ENCODE peak calls at places on chromosome 5, in six cellular contexts. F is dorsolateral prefrontal cortex; H is Panc1; G is stimulated activated CD8-positive, alpha-beta memory T cell treated with anti-CD3 and anti-CD28 coated beads, Interleukin-15, amount 100 ng/mL, for 1 hour; Y is amniotic epithelial cell; P is aorta. M is an unnamed sample.

GRCh38 chr5:32612134-32612888 is 27.0 kb downstream of the SUB1 start:
- DNase-seq in F (no peak), H (no peak), Y (peak), P (no peak), G (no peak), M (no peak)

GRCh38 chr5:181052928-181053759 is 13.1 kb downstream of the BTNL9 start:
- DNase-seq in P (no peak), H (no peak), Y (no peak), F (no peak), G (no peak), M (no peak)

GRCh38 chr5:43634621-43635020 is 31.6 kb downstream of the NNT start:
- DNase-seq in Y (peak), G (no peak), H (no peak), P (no peak), F (no peak), M (no peak)

GRCh38 chr5:21152611-21153010 is 1164.6 kb upstream of the CDH18 start:
- DNase-seq in Y (peak), F (no peak), G (no peak), P (no peak), H (peak), M (no peak)

GRCh38 chr5:107957023-107957422 is 286.3 kb upstream of the EFNA5 start:
- DNase-seq in H (no peak), F (no peak), P (no peak), G (no peak), Y (no peak), M (no peak)

GRCh38 chr5:99449786-99450185 is 521.0 kb upstream of the CHD1 start:
- DNase-seq in H (no peak), Y (no peak), P (no peak), G (no peak), F (no peak), M (no peak)

GRCh38 chr5:160242140-160242539 is 12.8 kb downstream of the FABP6 start:
- DNase-seq in Y (no peak), F (no peak), P (no peak), G (no peak), H (peak), M (no peak)

GRCh38 chr5:74446673-74447337 is 193.7 kb downstream of the ENC1 start:
- DNase-seq in P (no peak), Y (peak), F (no peak), H (no peak), G (no peak), M (no peak)

GRCh38 chr5:157177935-157178334 is 2.7 kb upstream of the ITK start:
- DNase-seq in Y (no peak), P (no peak), G (no peak), F (no peak), H (no peak), M (no peak)

GRCh38 chr5:167294861-167295685 is 996.4 kb upstream of the WWC1 start:
- DNase-seq in P (no peak), Y (peak), G (no peak), F (no peak), H (peak), M (no peak)

GRCh38 chr5:3220201-3220600 is 375.4 kb upstream of the IRX1 start:
- DNase-seq in H (no peak), P (no peak), G (no peak), F (no peak), Y (no peak), M (no peak)

M was measured in hippocampal formation.